ENCODE peak calls at places on chromosomes 4 and X, in four cellular contexts. One of them, this sample, is unnamed.
A peak's percentile ranks its signal among the peaks of the same experiment; 100 is the strongest.

GRCh38 chrX:97332963-97333362 is 449.3 kb downstream of the RPA4 start:
- DNase-seq in H9: no peak
- DNase-seq in mesendoderm: no peak
- DNase-seq in H1: no peak
- DNase-seq in this sample: peak; percentile 56

GRCh38 chr4:19047481-19047880 is 1025.9 kb upstream of the LCORL start:
- DNase-seq in H1: no peak
- DNase-seq in mesendoderm: no peak
- DNase-seq in H9: no peak
- DNase-seq in this sample: no peak

GRCh38 chr4:77538574-77539157 is 67.0 kb upstream of the CXCL13 start:
- DNase-seq in H9: no peak
- DNase-seq in H1: no peak
- DNase-seq in mesendoderm: no peak
- DNase-seq in this sample: no peak

GRCh38 chrX:15714529-15714928 is 23.5 kb upstream of the CA5B start:
- DNase-seq in mesendoderm: no peak
- DNase-seq in H9: no peak
- DNase-seq in H1: no peak
- DNase-seq in this sample: no peak

GRCh38 chrX:20454117-20454516 is 187.4 kb upstream of the RPS6KA3 start:
- DNase-seq in mesendoderm: peak; percentile 19
- DNase-seq in H9: no peak
- DNase-seq in H1: no peak
- DNase-seq in this sample: peak; percentile 25

GRCh38 chr4:74543247-74543670 is 98.3 kb downstream of the AREG start:
- DNase-seq in mesendoderm: no peak
- DNase-seq in H9: no peak
- DNase-seq in H1: no peak
- DNase-seq in this sample: no peak

GRCh38 chr4:3765271-3766206 is 646 bp upstream of the ADRA2C start:
- DNase-seq in mesendoderm: peak; percentile 79
- DNase-seq in H1: peak; percentile 83
- DNase-seq in H9: peak; percentile 83
- DNase-seq in this sample: peak; percentile 42

GRCh38 chr4:17189322-17189721 is 290.9 kb upstream of the LDB2 start:
- DNase-seq in H1: no peak
- DNase-seq in mesendoderm: no peak
- DNase-seq in H9: no peak
- DNase-seq in this sample: peak; percentile 87

GRCh38 chrX:53681661-53682060 is 4.9 kb downstream of the HUWE1 start:
- DNase-seq in H1: no peak
- DNase-seq in mesendoderm: no peak
- DNase-seq in H9: no peak
- DNase-seq in this sample: peak; percentile 14

GRCh38 chr4:15232725-15233597 is 194.9 kb upstream of the C1QTNF7 start:
- DNase-seq in mesendoderm: peak; percentile 44
- DNase-seq in H9: no peak
- DNase-seq in H1: no peak
- DNase-seq in this sample: peak; percentile 83

GRCh38 chrX:37685452-37686347 is at the start of gene XK:
- DNase-seq in H9: peak; percentile 74
- DNase-seq in mesendoderm: peak; percentile 77
- DNase-seq in H1: peak; percentile 63
- DNase-seq in this sample: no peak

GRCh38 chr4:17812801-17813200 is 2.0 kb downstream of the NCAPG start:
- DNase-seq in H9: no peak
- DNase-seq in mesendoderm: no peak
- DNase-seq in H1: no peak
- DNase-seq in this sample: no peak

GRCh38 chr4:48660347-48660746 is 119.7 kb downstream of the FRYL start:
- DNase-seq in H9: no peak
- DNase-seq in H1: no peak
- DNase-seq in mesendoderm: no peak
- DNase-seq in this sample: no peak

GRCh38 chr4:106507440-106507839 is 138.9 kb upstream of the GIMD1 start:
- DNase-seq in H9: no peak
- DNase-seq in H1: no peak
- DNase-seq in mesendoderm: no peak
- DNase-seq in this sample: no peak

GRCh38 chr4:163395758-163396157 is 52.1 kb downstream of the NPY5R start:
- DNase-seq in H1: no peak
- DNase-seq in mesendoderm: no peak
- DNase-seq in H9: no peak
- DNase-seq in this sample: no peak

GRCh38 chr4:68326146-68326545 is 23.7 kb downstream of the YTHDC1 start:
- DNase-seq in H1: no peak
- DNase-seq in H9: no peak
- DNase-seq in mesendoderm: no peak
- DNase-seq in this sample: no peak

GRCh38 chrX:35016051-35016450 is 73.5 kb downstream of the FAM47B start:
- DNase-seq in H9: no peak
- DNase-seq in H1: no peak
- DNase-seq in mesendoderm: peak; percentile 31
- DNase-seq in this sample: peak; percentile 2

DNA sequence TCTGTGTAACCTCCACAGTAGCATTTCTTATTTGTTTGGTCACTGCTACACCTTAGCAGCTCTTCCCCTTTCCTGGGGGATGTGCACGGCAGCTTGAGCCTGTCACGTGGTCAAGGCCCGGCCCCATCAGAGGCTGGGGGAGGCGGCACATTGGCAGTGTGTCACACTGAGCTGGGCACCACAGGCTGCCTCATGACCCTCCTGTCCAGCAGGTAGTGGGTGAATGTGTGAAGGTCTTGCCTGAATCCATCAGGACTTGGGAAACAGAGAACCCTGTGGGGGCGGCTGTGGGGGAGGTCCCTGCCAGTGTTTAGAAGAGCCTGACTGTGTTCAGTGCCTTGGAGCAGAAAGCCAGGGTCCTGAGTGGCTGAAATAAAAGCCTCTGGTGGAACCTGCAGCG is 33.2 kb downstream of the WFS1 start:
- DNase-seq in H1: no peak
- DNase-seq in mesendoderm: no peak
- DNase-seq in H9: no peak
- DNase-seq in this sample: no peak
- H4K5ac ChIP-seq in H1: no peak overlapping the region
- H4K5ac ChIP-seq in mesendoderm: no peak overlapping the region
- H4K5ac ChIP-seq in H9: no peak overlapping the region
- H4K5ac ChIP-seq in this sample: no peak overlapping the region

DNA sequence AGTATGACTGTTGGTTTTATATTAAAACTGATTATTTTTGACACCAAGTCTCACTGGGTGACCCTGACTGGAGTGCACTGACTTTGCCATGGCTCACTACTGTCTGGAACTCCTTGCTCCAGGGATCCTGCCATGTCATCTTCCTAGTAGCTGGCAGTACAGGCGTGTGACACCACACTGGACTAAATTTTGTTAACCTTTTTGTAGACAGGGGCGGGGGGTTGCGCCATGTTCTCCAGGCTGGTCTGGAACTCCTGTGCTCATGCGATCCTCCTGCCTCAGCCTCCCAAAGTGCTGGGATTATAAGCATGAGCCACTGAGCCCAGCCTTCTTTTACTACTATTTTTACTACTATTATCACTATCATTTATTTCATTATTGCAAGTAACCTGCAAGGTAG is 8.9 kb downstream of the XAGE1A start:
- DNase-seq in H1: no peak
- DNase-seq in mesendoderm: no peak
- DNase-seq in H9: no peak
- DNase-seq in this sample: no peak
- H4K5ac ChIP-seq in H1: no peak overlapping the region
- H4K5ac ChIP-seq in mesendoderm: no peak overlapping the region
- H4K5ac ChIP-seq in H9: no peak overlapping the region
- H4K5ac ChIP-seq in this sample: no peak overlapping the region

GRCh38 chr4:76200771-76201224 is 12.8 kb downstream of the SCARB2 start:
- DNase-seq in H9: no peak
- DNase-seq in mesendoderm: peak; percentile 34
- DNase-seq in H1: no peak
- DNase-seq in this sample: no peak
- H4K5ac ChIP-seq in H9: no peak overlapping the region
- H4K5ac ChIP-seq in mesendoderm: no peak overlapping the region
- H4K5ac ChIP-seq in H1: no peak overlapping the region
- H4K5ac ChIP-seq in this sample: no peak overlapping the region

GRCh38 chr4:169491211-169491610 is 121.2 kb downstream of the NEK1 start:
- DNase-seq in mesendoderm: no peak
- DNase-seq in H1: no peak
- DNase-seq in H9: no peak
- DNase-seq in this sample: no peak
- H4K5ac ChIP-seq in mesendoderm: no peak overlapping the region
- H4K5ac ChIP-seq in H1: no peak overlapping the region
- H4K5ac ChIP-seq in H9: no peak overlapping the region
- H4K5ac ChIP-seq in this sample: no peak overlapping the region

DNA sequence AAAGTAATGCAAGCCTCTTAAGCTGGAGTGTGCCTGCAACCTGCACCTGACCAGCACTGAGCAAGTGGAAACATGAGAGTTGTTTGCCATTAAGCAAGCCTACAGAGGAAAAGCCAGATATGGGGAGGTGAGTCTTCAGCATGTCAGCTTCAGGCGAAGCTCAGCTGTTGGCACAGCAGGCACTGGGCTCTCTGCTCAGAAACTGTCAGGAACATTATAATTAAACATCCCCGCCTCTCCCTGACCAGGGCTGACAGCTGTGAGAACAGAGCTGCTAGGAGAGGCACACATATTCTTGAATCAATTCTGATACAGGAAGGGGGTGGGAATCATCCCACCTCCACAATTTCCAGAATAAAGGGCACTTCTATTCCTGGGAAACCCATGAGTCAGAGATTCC is 19.0 kb upstream of the DCX start:
- DNase-seq in H1: no peak
- DNase-seq in H9: no peak
- DNase-seq in mesendoderm: no peak
- DNase-seq in this sample: no peak
- H4K5ac ChIP-seq in H1: no peak overlapping the region
- H4K5ac ChIP-seq in H9: no peak overlapping the region
- H4K5ac ChIP-seq in mesendoderm: no peak overlapping the region
- H4K5ac ChIP-seq in this sample: no peak overlapping the region